ENCODE peak calls at places on chromosomes 3 and 15, in five cellular contexts. A is GM04503; W is stimulated activated CD4-positive, alpha-beta T cell treated with anti-CD3 and anti-CD28 coated beads, Interleukin-4, amount 100 ng/mL, for 48 hours; B is spleen; R is T-helper 9 cell. M is an unnamed sample.

GRCh38 chr15:98823012-98823458 is 174.7 kb downstream of the IGF1R start:
- DNase-seq in R (no peak), B (no peak), A (peak; percentile 62), W (no peak), M (no peak)

GRCh38 chr3:14988988-14989394 is 41.6 kb downstream of the NR2C2 start:
- DNase-seq in A (no peak), R (no peak), W (peak; percentile 16), B (no peak), M (no peak)

GRCh38 chr3:132180337-132180791 is 136.8 kb upstream of the ACP3 start:
- DNase-seq in W (no peak), R (no peak), B (no peak), A (peak; percentile 19), M (no peak)

GRCh38 chr15:78751602-78751979 is 59.7 kb downstream of the ADAMTS7 start:
- DNase-seq in B (peak; percentile 66), W (no peak), R (no peak), A (no peak), M (no peak)

GRCh38 chr3:114553949-114554593 is 260.2 kb downstream of the TIGIT start:
- DNase-seq in R (no peak), B (no peak), A (no peak), W (no peak), M (no peak)

GRCh38 chr15:94847325-94847724 is 616.0 kb downstream of the MCTP2 start:
- DNase-seq in B (no peak), A (no peak), R (no peak), W (no peak), M (no peak)

GRCh38 chr3:89179355-89179997 is 72.1 kb downstream of the EPHA3 start:
- DNase-seq in B (no peak), R (no peak), W (no peak), A (no peak), M (no peak)

GRCh38 chr3:30289324-30289723 is 317.1 kb upstream of the TGFBR2 start:
- DNase-seq in R (no peak), B (no peak), W (no peak), A (no peak), M (no peak)

GRCh38 chr15:90106522-90107117 is 4.4 kb upstream of the IDH2 start:
- DNase-seq in R (no peak), W (no peak), A (no peak), B (peak; percentile 43), M (peak; percentile 43)

GRCh38 chr15:90561344-90562244 is 31.9 kb downstream of the CRTC3 start:
- DNase-seq in B (no peak), R (no peak), A (peak; percentile 65), W (no peak), M (no peak)

GRCh38 chr15:63530762-63531299 is 26.4 kb downstream of the USP3 start:
- DNase-seq in A (no peak), W (no peak), B (no peak), R (no peak), M (no peak)

GRCh38 chr3:196518999-196519737 is 4.0 kb upstream of the SMCO1 start:
- DNase-seq in R (peak; percentile 54), A (no peak), B (no peak), W (peak; percentile 68), M (peak; percentile 53)

GRCh38 chr3:29176501-29176900 is 104.4 kb upstream of the RBMS3 start:
- DNase-seq in W (no peak), A (no peak), R (no peak), B (no peak), M (no peak)

GRCh38 chr3:169299129-169299528 is 364.4 kb downstream of the MECOM start:
- DNase-seq in R (no peak), W (no peak), A (no peak), B (no peak), M (no peak)

GRCh38 chr15:31197497-31198414 is 96.2 kb upstream of the TRPM1 start:
- DNase-seq in R (peak; percentile 57), W (peak; percentile 35), B (peak; percentile 89), A (no peak), M (no peak)

GRCh38 chr15:92709064-92709463 is 53.5 kb upstream of the FAM174B start:
- DNase-seq in A (no peak), R (no peak), B (no peak), W (no peak), M (no peak)

GRCh38 chr3:195914648-195915473 is 6.5 kb upstream of the TNK2 start:
- DNase-seq in R (peak; percentile 96), B (peak; percentile 97), A (peak; percentile 90), W (peak; percentile 95), M (peak; percentile 96)